ENCODE peak calls at places on chromosome 9, in eight cellular contexts. One of them, this sample, is unnamed.

GRCh38 chr9:98867434-98868168 is 60.1 kb downstream of the GALNT12 start:
- DNase-seq in stomach: peak
- DNase-seq in sigmoid colon: peak
- DNase-seq in tibial nerve: peak
- DNase-seq in tibial artery: peak
- DNase-seq in caudate nucleus: no peak
- DNase-seq in fibroblast of lung: peak
- DNase-seq in AG04450: peak
- DNase-seq in this sample: no peak

GRCh38 chr9:19074836-19075235 is 25.6 kb downstream of the RRAGA start:
- DNase-seq in sigmoid colon: no peak
- DNase-seq in fibroblast of lung: peak
- DNase-seq in caudate nucleus: no peak
- DNase-seq in stomach: no peak
- DNase-seq in tibial artery: no peak
- DNase-seq in tibial nerve: no peak
- DNase-seq in AG04450: no peak
- DNase-seq in this sample: no peak

GRCh38 chr9:136023401-136024225 is 62.4 kb upstream of the UBAC1 start:
- DNase-seq in caudate nucleus: no peak
- DNase-seq in tibial artery: peak
- DNase-seq in tibial nerve: peak
- DNase-seq in sigmoid colon: peak
- DNase-seq in stomach: no peak
- DNase-seq in AG04450: peak
- DNase-seq in fibroblast of lung: peak
- DNase-seq in this sample: no peak

GRCh38 chr9:134181648-134182034 is 17.3 kb upstream of the RNU6ATAC start:
- DNase-seq in stomach: no peak
- DNase-seq in fibroblast of lung: no peak
- DNase-seq in AG04450: no peak
- DNase-seq in tibial nerve: no peak
- DNase-seq in sigmoid colon: peak
- DNase-seq in caudate nucleus: no peak
- DNase-seq in tibial artery: peak
- DNase-seq in this sample: no peak

GRCh38 chr9:5879419-5880181 is 11.1 kb upstream of the MLANA start:
- DNase-seq in caudate nucleus: peak
- DNase-seq in fibroblast of lung: peak
- DNase-seq in tibial artery: no peak
- DNase-seq in tibial nerve: no peak
- DNase-seq in AG04450: no peak
- DNase-seq in stomach: no peak
- DNase-seq in sigmoid colon: no peak
- DNase-seq in this sample: no peak

GRCh38 chr9:118686940-118687339 is 682.3 kb downstream of the BRINP1 start:
- DNase-seq in tibial artery: no peak
- DNase-seq in stomach: no peak
- DNase-seq in fibroblast of lung: no peak
- DNase-seq in sigmoid colon: no peak
- DNase-seq in caudate nucleus: no peak
- DNase-seq in tibial nerve: no peak
- DNase-seq in AG04450: no peak
- DNase-seq in this sample: no peak

GRCh38 chr9:4430492-4431261 is 59.6 kb upstream of the SLC1A1 start:
- DNase-seq in fibroblast of lung: peak
- DNase-seq in stomach: no peak
- DNase-seq in sigmoid colon: no peak
- DNase-seq in tibial artery: no peak
- DNase-seq in tibial nerve: no peak
- DNase-seq in AG04450: no peak
- DNase-seq in caudate nucleus: no peak
- DNase-seq in this sample: no peak

GRCh38 chr9:125240649-125240999 is 519 bp downstream of the HSPA5 start:
- DNase-seq in AG04450: no peak
- DNase-seq in fibroblast of lung: peak
- DNase-seq in caudate nucleus: no peak
- DNase-seq in tibial nerve: peak
- DNase-seq in sigmoid colon: no peak
- DNase-seq in tibial artery: no peak
- DNase-seq in stomach: peak
- DNase-seq in this sample: no peak

GRCh38 chr9:36154213-36154952 is 14.8 kb upstream of the CCIN start:
- DNase-seq in sigmoid colon: peak
- DNase-seq in AG04450: no peak
- DNase-seq in fibroblast of lung: peak
- DNase-seq in tibial artery: no peak
- DNase-seq in stomach: no peak
- DNase-seq in tibial nerve: no peak
- DNase-seq in caudate nucleus: peak
- DNase-seq in this sample: no peak

GRCh38 chr9:134473353-134474057 is 147.2 kb downstream of the RXRA start:
- DNase-seq in stomach: no peak
- DNase-seq in AG04450: no peak
- DNase-seq in fibroblast of lung: no peak
- DNase-seq in sigmoid colon: no peak
- DNase-seq in caudate nucleus: no peak
- DNase-seq in tibial nerve: no peak
- DNase-seq in tibial artery: no peak
- DNase-seq in this sample: no peak

GRCh38 chr9:134406366-134407122 is 80.3 kb downstream of the RXRA start:
- DNase-seq in fibroblast of lung: no peak
- DNase-seq in tibial artery: peak
- DNase-seq in sigmoid colon: no peak
- DNase-seq in stomach: no peak
- DNase-seq in tibial nerve: no peak
- DNase-seq in caudate nucleus: no peak
- DNase-seq in AG04450: no peak
- DNase-seq in this sample: no peak

GRCh38 chr9:132169672-132170392 is 8.0 kb downstream of the NTNG2 start:
- DNase-seq in sigmoid colon: peak
- DNase-seq in tibial artery: no peak
- DNase-seq in stomach: peak
- DNase-seq in AG04450: peak
- DNase-seq in tibial nerve: no peak
- DNase-seq in fibroblast of lung: peak
- DNase-seq in caudate nucleus: no peak
- DNase-seq in this sample: peak

GRCh38 chr9:123724211-123724831 is 205.6 kb downstream of the DENND1A start:
- DNase-seq in tibial nerve: no peak
- DNase-seq in sigmoid colon: no peak
- DNase-seq in tibial artery: no peak
- DNase-seq in stomach: no peak
- DNase-seq in fibroblast of lung: peak
- DNase-seq in caudate nucleus: no peak
- DNase-seq in AG04450: no peak
- DNase-seq in this sample: peak

GRCh38 chr9:8652282-8652681 is 852.7 kb upstream of the DMAC1 start:
- DNase-seq in AG04450: no peak
- DNase-seq in tibial artery: no peak
- DNase-seq in sigmoid colon: no peak
- DNase-seq in stomach: no peak
- DNase-seq in fibroblast of lung: no peak
- DNase-seq in caudate nucleus: no peak
- DNase-seq in tibial nerve: no peak
- DNase-seq in this sample: no peak

GRCh38 chr9:4491621-4491975 is 1.3 kb downstream of the SLC1A1 start:
- DNase-seq in stomach: peak
- DNase-seq in caudate nucleus: no peak
- DNase-seq in sigmoid colon: no peak
- DNase-seq in tibial nerve: no peak
- DNase-seq in tibial artery: no peak
- DNase-seq in fibroblast of lung: no peak
- DNase-seq in AG04450: no peak
- DNase-seq in this sample: no peak

DNA sequence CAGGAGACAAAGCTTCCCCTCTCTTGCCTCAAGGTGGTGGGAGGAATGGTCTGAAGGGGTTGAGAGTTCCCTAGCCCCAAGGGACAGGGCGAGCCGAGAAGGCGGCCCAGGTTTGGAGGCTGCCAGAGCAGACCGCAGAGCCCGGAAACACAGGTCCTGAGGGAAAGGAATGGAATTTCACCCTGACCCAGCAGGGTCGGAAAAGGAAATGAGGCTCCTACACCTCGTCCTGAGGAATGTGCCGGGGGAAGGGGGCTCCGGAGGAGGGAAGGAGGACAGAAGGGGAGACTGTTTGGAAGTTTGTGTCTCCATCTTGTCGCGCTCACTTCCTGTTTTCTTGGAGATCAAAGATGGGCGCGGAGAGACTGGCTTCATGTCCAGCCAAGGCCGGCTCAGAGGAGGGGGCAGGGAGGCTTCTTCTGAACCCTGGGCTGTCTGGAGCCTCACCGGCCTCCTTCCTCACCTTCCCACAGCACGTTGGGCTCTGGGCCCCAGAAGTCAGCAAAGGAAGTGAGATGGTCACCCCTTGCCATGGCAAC is 9.6 kb downstream of the ENG start:
- DNase-seq in tibial nerve: no peak
- DNase-seq in stomach: no peak
- DNase-seq in tibial artery: no peak
- DNase-seq in caudate nucleus: no peak
- DNase-seq in AG04450: no peak
- DNase-seq in sigmoid colon: no peak
- DNase-seq in fibroblast of lung: peak
- DNase-seq in this sample: no peak
- H3K27ac ChIP-seq in tibial nerve: peak
- H3K27ac ChIP-seq in stomach: peak
- H3K27ac ChIP-seq in tibial artery: peak
- H3K27ac ChIP-seq in caudate nucleus: peak
- H3K27ac ChIP-seq in AG04450: peak
- H3K27ac ChIP-seq in sigmoid colon: peak
- H3K27ac ChIP-seq in fibroblast of lung: peak
- H3K27ac ChIP-seq in this sample: no peak

GRCh38 chr9:494764-495163 is 280.1 kb downstream of the DOCK8 start:
- DNase-seq in tibial nerve: no peak
- DNase-seq in stomach: no peak
- DNase-seq in caudate nucleus: no peak
- DNase-seq in sigmoid colon: no peak
- DNase-seq in tibial artery: no peak
- DNase-seq in AG04450: no peak
- DNase-seq in fibroblast of lung: no peak
- DNase-seq in this sample: no peak

DNA sequence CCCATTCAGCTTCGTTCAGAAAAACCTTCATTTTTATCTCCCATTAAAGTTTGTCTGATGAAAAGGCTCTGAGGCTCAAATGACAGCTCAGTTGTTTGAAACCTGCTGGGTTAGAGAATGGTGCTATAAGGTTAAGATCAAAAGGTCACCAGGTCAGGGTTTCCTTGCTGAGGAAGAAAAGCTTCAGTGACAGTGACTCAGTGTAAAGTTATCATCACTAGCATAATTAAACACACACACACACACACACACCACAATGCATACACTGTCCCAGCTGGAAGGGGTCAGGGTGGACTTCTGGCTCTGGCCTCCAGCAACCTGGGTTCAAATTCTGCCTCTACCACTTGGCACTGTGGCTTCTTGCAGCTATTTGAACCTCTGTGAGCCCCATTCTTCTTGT is 281.1 kb downstream of the DOCK8 start:
- DNase-seq in caudate nucleus: no peak
- DNase-seq in tibial nerve: no peak
- DNase-seq in fibroblast of lung: no peak
- DNase-seq in tibial artery: no peak
- DNase-seq in AG04450: no peak
- DNase-seq in sigmoid colon: no peak
- DNase-seq in stomach: no peak
- DNase-seq in this sample: no peak
- H3K27ac ChIP-seq in caudate nucleus: no peak
- H3K27ac ChIP-seq in tibial nerve: no peak
- H3K27ac ChIP-seq in fibroblast of lung: no peak
- H3K27ac ChIP-seq in tibial artery: no peak
- H3K27ac ChIP-seq in AG04450: no peak
- H3K27ac ChIP-seq in sigmoid colon: no peak
- H3K27ac ChIP-seq in stomach: no peak
- H3K27ac ChIP-seq in this sample: no peak

DNA sequence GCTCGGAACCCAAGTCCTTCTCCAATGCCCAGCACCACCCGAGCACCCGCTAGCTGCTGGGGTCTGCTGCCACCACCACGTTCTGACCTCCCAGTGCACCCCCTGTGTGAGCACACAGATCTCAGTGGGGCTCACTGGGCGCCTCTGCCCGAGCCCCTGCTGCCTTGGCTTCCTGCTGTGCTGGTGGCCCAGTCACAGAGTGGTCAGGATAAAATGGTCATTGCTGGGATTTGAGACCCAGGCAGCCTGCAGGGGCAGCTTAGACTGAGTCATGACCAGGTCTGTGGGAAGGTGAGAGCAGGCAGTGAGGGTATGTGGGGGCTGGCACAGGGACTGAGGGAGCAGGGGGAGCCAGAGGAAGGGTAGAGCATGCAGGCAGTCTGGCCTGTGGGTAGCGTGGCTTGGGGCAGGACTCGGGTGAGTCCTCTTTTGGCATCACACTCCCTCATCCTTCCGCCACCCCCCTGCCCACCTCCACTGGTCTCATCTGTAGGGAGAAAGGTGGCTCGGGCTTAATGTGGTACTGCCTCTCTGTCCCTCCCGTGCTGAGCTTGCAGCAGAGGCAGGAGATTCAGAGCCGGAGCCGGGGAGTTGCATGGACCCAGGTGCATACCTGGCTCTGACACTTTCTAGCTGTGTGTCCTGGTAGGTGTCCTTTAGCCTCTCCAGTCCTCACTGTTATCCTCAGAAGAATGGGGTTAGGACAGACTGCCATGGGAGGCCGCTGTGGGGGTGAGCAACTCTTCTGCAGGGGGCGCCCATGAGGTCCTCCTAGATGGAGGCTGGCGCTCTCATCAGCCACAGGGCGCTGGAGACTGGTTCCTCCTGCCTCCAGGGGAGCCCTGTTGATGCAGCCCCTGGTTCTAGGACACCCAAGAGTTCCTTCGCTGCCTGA is 32.1 kb downstream of the USP20 start:
- DNase-seq in tibial nerve: no peak
- DNase-seq in tibial artery: no peak
- DNase-seq in fibroblast of lung: no peak
- DNase-seq in caudate nucleus: no peak
- DNase-seq in AG04450: no peak
- DNase-seq in stomach: no peak
- DNase-seq in sigmoid colon: no peak
- DNase-seq in this sample: no peak
- H3K27ac ChIP-seq in tibial nerve: no peak
- H3K27ac ChIP-seq in tibial artery: no peak
- H3K27ac ChIP-seq in fibroblast of lung: no peak
- H3K27ac ChIP-seq in caudate nucleus: no peak
- H3K27ac ChIP-seq in AG04450: no peak
- H3K27ac ChIP-seq in stomach: no peak
- H3K27ac ChIP-seq in sigmoid colon: no peak
- H3K27ac ChIP-seq in this sample: no peak

DNA sequence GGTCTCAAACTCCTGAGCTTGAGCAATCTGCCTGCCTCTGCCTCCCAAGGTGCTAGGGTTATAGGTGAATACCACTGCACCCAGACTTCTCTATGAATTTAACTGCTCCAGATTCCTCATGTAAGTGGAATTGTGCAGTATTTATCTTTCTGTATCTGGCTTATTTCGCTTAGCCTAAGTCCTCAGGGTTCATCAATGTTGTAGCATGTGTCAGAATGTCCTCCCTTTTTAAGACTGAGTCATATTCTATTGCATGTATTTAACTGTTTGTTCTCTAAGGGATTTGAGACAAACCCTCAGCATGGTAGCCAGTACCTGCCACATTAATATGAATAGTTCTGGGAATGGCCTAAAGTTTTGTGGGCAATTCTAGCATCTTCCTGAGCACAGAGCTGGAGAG is 53.9 kb upstream of the TUT7 start:
- DNase-seq in tibial nerve: no peak
- DNase-seq in fibroblast of lung: peak
- DNase-seq in caudate nucleus: no peak
- DNase-seq in tibial artery: no peak
- DNase-seq in AG04450: no peak
- DNase-seq in sigmoid colon: no peak
- DNase-seq in stomach: no peak
- DNase-seq in this sample: no peak
- H3K27ac ChIP-seq in tibial nerve: no peak
- H3K27ac ChIP-seq in fibroblast of lung: no peak
- H3K27ac ChIP-seq in caudate nucleus: peak
- H3K27ac ChIP-seq in tibial artery: no peak
- H3K27ac ChIP-seq in AG04450: peak
- H3K27ac ChIP-seq in sigmoid colon: no peak
- H3K27ac ChIP-seq in stomach: no peak
- H3K27ac ChIP-seq in this sample: no peak